ENCODE peak calls at places on chromosomes 16 and 17, in nine cellular contexts. One of them, this sample, is unnamed.

GRCh38 chr16:80259289-80259805 is 281.4 kb upstream of the DYNLRB2 start:
- DNase-seq in A549: no peak
- DNase-seq in OCI-LY7: no peak
- DNase-seq in H9: no peak
- DNase-seq in RWPE1: no peak
- DNase-seq in HEK293T: no peak
- DNase-seq in NCI-H446: no peak
- DNase-seq in amniotic stem cell: no peak
- DNase-seq in HS-5: no peak
- DNase-seq in this sample: no peak

GRCh38 chr17:82065638-82066303 is at the start of gene DUS1L:
- DNase-seq in RWPE1: peak; percentile 69
- DNase-seq in A549: peak; percentile 72
- DNase-seq in HS-5: no peak
- DNase-seq in H9: no peak
- DNase-seq in HEK293T: peak; percentile 86
- DNase-seq in NCI-H446: no peak
- DNase-seq in amniotic stem cell: no peak
- DNase-seq in OCI-LY7: peak; percentile 84
- DNase-seq in this sample: peak; percentile 92

GRCh38 chr17:56884483-56885144 is 29.2 kb downstream of the TRIM25 start:
- DNase-seq in A549: no peak
- DNase-seq in amniotic stem cell: no peak
- DNase-seq in NCI-H446: no peak
- DNase-seq in OCI-LY7: no peak
- DNase-seq in RWPE1: no peak
- DNase-seq in HEK293T: no peak
- DNase-seq in HS-5: no peak
- DNase-seq in H9: no peak
- DNase-seq in this sample: no peak

GRCh38 chr16:53085539-53086450 is 31.0 kb downstream of the CHD9 start:
- DNase-seq in HEK293T: no peak
- DNase-seq in RWPE1: no peak
- DNase-seq in NCI-H446: peak; percentile 58
- DNase-seq in amniotic stem cell: no peak
- DNase-seq in OCI-LY7: no peak
- DNase-seq in HS-5: no peak
- DNase-seq in H9: no peak
- DNase-seq in A549: no peak
- DNase-seq in this sample: no peak

GRCh38 chr17:75151893-75152292 is 2.4 kb downstream of the JPT1 start:
- DNase-seq in amniotic stem cell: no peak
- DNase-seq in HS-5: no peak
- DNase-seq in A549: no peak
- DNase-seq in OCI-LY7: peak; percentile 48
- DNase-seq in RWPE1: peak; percentile 21
- DNase-seq in HEK293T: no peak
- DNase-seq in H9: no peak
- DNase-seq in NCI-H446: no peak
- DNase-seq in this sample: no peak

GRCh38 chr16:25553711-25554436 is 137.9 kb upstream of the HS3ST4 start:
- DNase-seq in RWPE1: no peak
- DNase-seq in HEK293T: no peak
- DNase-seq in A549: peak; percentile 26
- DNase-seq in OCI-LY7: no peak
- DNase-seq in NCI-H446: no peak
- DNase-seq in HS-5: no peak
- DNase-seq in amniotic stem cell: no peak
- DNase-seq in H9: peak; percentile 31
- DNase-seq in this sample: no peak

GRCh38 chr16:4944333-4945281 is 7.7 kb upstream of the PPL start:
- DNase-seq in HEK293T: peak; percentile 54
- DNase-seq in A549: peak; percentile 94
- DNase-seq in H9: peak; percentile 90
- DNase-seq in HS-5: peak; percentile 91
- DNase-seq in OCI-LY7: no peak
- DNase-seq in amniotic stem cell: peak; percentile 88
- DNase-seq in NCI-H446: peak; percentile 88
- DNase-seq in RWPE1: peak; percentile 96
- DNase-seq in this sample: no peak

GRCh38 chr16:29844575-29845331 is 18.3 kb downstream of the CDIPT start:
- DNase-seq in RWPE1: no peak
- DNase-seq in HS-5: no peak
- DNase-seq in OCI-LY7: no peak
- DNase-seq in amniotic stem cell: no peak
- DNase-seq in A549: no peak
- DNase-seq in HEK293T: no peak
- DNase-seq in NCI-H446: no peak
- DNase-seq in H9: no peak
- DNase-seq in this sample: no peak

GRCh38 chr16:67252806-67253497 is 4.2 kb downstream of the SLC9A5 start:
- DNase-seq in HS-5: no peak
- DNase-seq in HEK293T: no peak
- DNase-seq in NCI-H446: peak; percentile 33
- DNase-seq in H9: no peak
- DNase-seq in OCI-LY7: no peak
- DNase-seq in RWPE1: no peak
- DNase-seq in amniotic stem cell: no peak
- DNase-seq in A549: no peak
- DNase-seq in this sample: no peak

This sample was measured in GM10248.